ENCODE peak calls at places on chromosomes 2 and 18, in four cellular contexts. M is MG63, K is NAMALWA, E is Daoy. J is an unnamed sample.

GRCh38 chr2:37532503-37532902 is 138.9 kb downstream of the CDC42EP3 start:
- DNase-seq in M (no peak), K (no peak), E (no peak), J (no peak)

GRCh38 chr2:160703648-160704585 is 210.3 kb upstream of the RBMS1 start:
- DNase-seq in M (no peak), K (peak), E (no peak), J (no peak)

GRCh38 chr2:28565720-28566295 is 69.9 kb downstream of the PLB1 start:
- DNase-seq in M (no peak), K (no peak), E (no peak), J (no peak)

GRCh38 chr18:6427281-6427680 is 12.6 kb upstream of the L3MBTL4 start:
- DNase-seq in M (no peak), K (no peak), E (no peak), J (no peak)

GRCh38 chr2:200048421-200048820 is 93.0 kb downstream of the MAIP1 start:
- DNase-seq in M (no peak), K (no peak), E (no peak), J (no peak)

GRCh38 chr2:178057179-178057578 is 15.4 kb downstream of the PDE11A start:
- DNase-seq in M (no peak), K (no peak), E (no peak), J (no peak)

GRCh38 chr2:106953236-106953635 is 67.3 kb upstream of the ST6GAL2 start:
- DNase-seq in M (no peak), K (no peak), E (peak), J (no peak)

GRCh38 chr2:29296585-29296984 is 181.4 kb downstream of the CLIP4 start:
- DNase-seq in M (no peak), K (no peak), E (no peak), J (no peak)

GRCh38 chr2:100628506-100628905 is 65.7 kb downstream of the PDCL3 start:
- DNase-seq in M (no peak), K (no peak), E (no peak), J (no peak)

GRCh38 chr2:230161180-230161579 is 58.6 kb downstream of the SP110 start:
- DNase-seq in M (no peak), K (no peak), E (no peak), J (no peak)

GRCh38 chr2:120508581-120509041 is 162.7 kb downstream of the INHBB start:
- DNase-seq in M (peak), K (no peak), E (peak), J (no peak)

GRCh38 chr2:182810087-182810486 is 56.4 kb downstream of the FRZB start:
- DNase-seq in M (no peak), K (no peak), E (no peak), J (no peak)

GRCh38 chr2:62704654-62705006 is 883 bp upstream of the EHBP1 start:
- DNase-seq in M (no peak), K (no peak), E (no peak), J (no peak)

GRCh38 chr2:181662287-181662686 is 5.4 kb upstream of the CERKL start:
- DNase-seq in M (no peak), K (no peak), E (no peak), J (no peak)

GRCh38 chr2:6073260-6074141 is 381.3 kb downstream of the SOX11 start:
- DNase-seq in M (peak), K (no peak), E (peak), J (peak)

GRCh38 chr18:35087726-35088125 is 46.5 kb downstream of the MAPRE2 start:
- DNase-seq in M (no peak), K (no peak), E (no peak), J (no peak)

GRCh38 chr2:172726172-172726735 is 9.4 kb upstream of the RAPGEF4 start:
- DNase-seq in M (peak), K (no peak), E (no peak), J (no peak)

GRCh38 chr2:74384051-74384450 is 3.9 kb upstream of the DCTN1 start:
- DNase-seq in M (no peak), K (no peak), E (no peak), J (no peak)

GRCh38 chr2:33205693-33206434 is 259.1 kb downstream of the LTBP1 start:
- DNase-seq in M (no peak), K (no peak), E (no peak), J (no peak)

GRCh38 chr2:12428324-12428723 is 288.4 kb upstream of the TRIB2 start:
- DNase-seq in M (peak), K (no peak), E (no peak), J (no peak)

GRCh38 chr2:204544961-204545860 is at the start of gene PARD3B:
- DNase-seq in M (peak), K (no peak), E (peak), J (peak)

GRCh38 chr18:3441290-3441689 is 8.7 kb upstream of the TGIF1 start:
- DNase-seq in M (peak), K (no peak), E (peak), J (peak)

GRCh38 chr2:112588611-112589045 is 4.2 kb downstream of the CHCHD5 start:
- DNase-seq in M (no peak), K (no peak), E (no peak), J (no peak)

GRCh38 chr2:23813438-23813837 is 113.5 kb downstream of the ATAD2B start:
- DNase-seq in M (no peak), K (no peak), E (no peak), J (no peak)